ENCODE peak calls at places on chromosomes 5 and 9, in four cellular contexts. Z is RKO, O is amniotic stem cell, P is islet precursor cell. F is an unnamed sample.

GRCh38 chr9:32723801-32724200 is 59.5 kb upstream of the TMEM215 start:
- DNase-seq in Z (no peak), O (no peak), P (no peak), F (no peak)

GRCh38 chr5:80491296-80491695 is 3.4 kb downstream of the FAM151B start:
- DNase-seq in Z (no peak), O (no peak), P (no peak), F (no peak)

GRCh38 chr5:2739360-2740050 is 12.0 kb downstream of the IRX2 start:
- DNase-seq in Z (no peak), O (no peak), P (peak; percentile 60), F (no peak)

GRCh38 chr9:127158995-127159801 is 36.8 kb upstream of the ANGPTL2 start:
- DNase-seq in Z (peak; percentile 88), O (peak; percentile 2), P (peak; percentile 82), F (no peak)

GRCh38 chr5:122097391-122097790 is 19.3 kb upstream of the LOX start:
- DNase-seq in Z (peak; percentile 68), O (no peak), P (no peak), F (no peak)

GRCh38 chr9:3517377-3518048 is 8.3 kb downstream of the RFX3 start:
- DNase-seq in Z (no peak), O (no peak), P (no peak), F (no peak)

GRCh38 chr5:134029156-134029555 is 24.4 kb upstream of the VDAC1 start:
- DNase-seq in Z (peak; percentile 76), O (no peak), P (no peak), F (no peak)

GRCh38 chr9:78963911-78964310 is 607.9 kb upstream of the TLE4 start:
- DNase-seq in Z (no peak), O (no peak), P (no peak), F (no peak)

GRCh38 chr5:10485142-10485795 is 43.6 kb downstream of the ROPN1L start:
- DNase-seq in Z (no peak), O (peak; percentile 93), P (no peak), F (peak; percentile 99)

GRCh38 chr5:84715686-84716085 is 331.0 kb upstream of the EDIL3 start:
- DNase-seq in Z (peak; percentile 43), O (no peak), P (no peak), F (no peak)

GRCh38 chr9:36207016-36207415 is 16.3 kb downstream of the CLTA start:
- DNase-seq in Z (peak; percentile 21), O (no peak), P (peak; percentile 53), F (no peak)

GRCh38 chr5:61245486-61245885 is 83.2 kb upstream of the SMIM15 start:
- DNase-seq in Z (no peak), O (no peak), P (no peak), F (no peak)

GRCh38 chr5:165227515-165227914 is 1722.1 kb downstream of the MAT2B start:
- DNase-seq in Z (peak; percentile 32), O (no peak), P (no peak), F (no peak)

GRCh38 chr9:134571946-134572914 is 69.4 kb upstream of the COL5A1 start:
- DNase-seq in Z (peak; percentile 16), O (no peak), P (peak; percentile 54), F (no peak)

GRCh38 chr5:107364443-107365096 is 306.2 kb downstream of the EFNA5 start:
- DNase-seq in Z (no peak), O (no peak), P (no peak), F (no peak)